ENCODE peak calls at places on chromosomes 4 and X, in four cellular contexts. Q is GM13977, I is NCI-H1092 treated with DMSO at 0.1 percent for 48 hours, C is AG09309. S is an unnamed sample.

GRCh38 chr4:101782546-101782945 is 8.0 kb upstream of the BANK1 start:
- DNase-seq in Q (no peak), I (no peak), C (no peak), S (no peak)

GRCh38 chrX:46831620-46832327 is 5.1 kb upstream of the RP2 start:
- DNase-seq in Q (no peak), I (no peak), C (no peak), S (no peak)

GRCh38 chr4:11729548-11729947 is 300.9 kb upstream of the HS3ST1 start:
- DNase-seq in Q (no peak), I (no peak), C (no peak), S (no peak)

GRCh38 chrX:7941390-7942042 is 14.3 kb upstream of the PNPLA4 start:
- DNase-seq in Q (no peak), I (peak; percentile 22), C (no peak), S (no peak)

GRCh38 chr4:94171616-94172015 is 36.0 kb upstream of the SMARCAD1 start:
- DNase-seq in Q (no peak), I (no peak), C (no peak), S (no peak)

GRCh38 chr4:112938461-112939058 is 110.9 kb upstream of the ANK2 start:
- DNase-seq in Q (peak; percentile 53), I (peak; percentile 36), C (no peak), S (no peak)

GRCh38 chr4:52243367-52243766 is 192.3 kb downstream of the SPATA18 start:
- DNase-seq in Q (no peak), I (peak; percentile 53), C (no peak), S (no peak)

GRCh38 chr4:77040265-77040664 is 35.5 kb downstream of the CCNI start:
- DNase-seq in Q (no peak), I (no peak), C (no peak), S (peak; percentile 50)

GRCh38 chrX:109049903-109050302 is 313.5 kb upstream of the IRS4 start:
- DNase-seq in Q (no peak), I (no peak), C (no peak), S (no peak)

GRCh38 chrX:133448512-133449076 is 33.3 kb upstream of the GPC4 start:
- DNase-seq in Q (no peak), I (no peak), C (peak; percentile 3), S (no peak)

GRCh38 chrX:136872091-136872700 is 8.3 kb downstream of the RBMX start:
- DNase-seq in Q (no peak), I (no peak), C (no peak), S (no peak)

GRCh38 chr4:52643846-52644245 is 15.3 kb downstream of the USP46 start:
- DNase-seq in Q (no peak), I (peak; percentile 42), C (no peak), S (no peak)

GRCh38 chrX:110167952-110168451 is 149.9 kb downstream of the AMMECR1 start:
- DNase-seq in Q (peak; percentile 40), I (no peak), C (no peak), S (no peak)

GRCh38 chrX:49269768-49270248 is at the start of gene PPP1R3F:
- DNase-seq in Q (no peak), I (peak; percentile 36), C (no peak), S (no peak)

GRCh38 chr4:170001688-170002267 is 24.4 kb downstream of the MFAP3L start:
- DNase-seq in Q (no peak), I (peak; percentile 2), C (no peak), S (no peak)

GRCh38 chr4:40912455-40913055 is 162.8 kb downstream of the NSUN7 start:
- DNase-seq in Q (no peak), I (no peak), C (no peak), S (no peak)

GRCh38 chrX:125778256-125778655 is 387.8 kb downstream of the DCAF12L2 start:
- DNase-seq in Q (no peak), I (no peak), C (no peak), S (no peak)

GRCh38 chr4:11297201-11297600 is 131.5 kb downstream of the HS3ST1 start:
- DNase-seq in Q (no peak), I (no peak), C (no peak), S (no peak)

GRCh38 chr4:145540235-145540634 is 58.6 kb downstream of the SMAD1 start:
- DNase-seq in Q (no peak), I (no peak), C (peak; percentile 4), S (no peak)

GRCh38 chr4:164169591-164169990 is 584.3 kb upstream of the SMIM31 start:
- DNase-seq in Q (no peak), I (no peak), C (no peak), S (no peak)

GRCh38 chr4:139018971-139019758 is 3.6 kb downstream of the NOCT start:
- DNase-seq in Q (no peak), I (no peak), C (peak; percentile 39), S (peak; percentile 34)

GRCh38 chr4:4864443-4864939 is 5.0 kb downstream of the MSX1 start:
- DNase-seq in Q (no peak), I (no peak), C (no peak), S (no peak)

GRCh38 chr4:57424231-57424897 is 314.2 kb upstream of the IGFBP7 start:
- DNase-seq in Q (no peak), I (no peak), C (peak; percentile 88), S (no peak)

GRCh38 chr4:158965208-158965607 is 137.7 kb upstream of the RAPGEF2 start:
- DNase-seq in Q (no peak), I (no peak), C (no peak), S (no peak)

GRCh38 chr4:75547647-75548387 is 8.0 kb upstream of the ODAPH start:
- DNase-seq in Q (no peak), I (no peak), C (no peak), S (no peak)

GRCh38 chr4:78937837-78938236 is 1.4 kb downstream of the PAQR3 start:
- DNase-seq in Q (no peak), I (no peak), C (no peak), S (no peak)

S was measured in SJSA1.